ENCODE peak calls at places on chromosome 3, in seven cellular contexts. C, E, U, L, T, G and Y are unnamed samples.

GRCh38 chr3:20054549-20054987 is 14.3 kb downstream of the KAT2B start:
- DNase-seq in G (no peak), E (peak), C (no peak), L (peak), U (peak), T (peak), Y (no peak)

GRCh38 chr3:37580237-37580636 is 281.4 kb upstream of the CTDSPL start:
- DNase-seq in L (no peak), C (no peak), T (no peak), G (no peak), E (no peak), U (no peak), Y (no peak)

GRCh38 chr3:100637197-100637631 is 27.8 kb downstream of the ADGRG7 start:
- DNase-seq in L (no peak), E (no peak), U (no peak), G (no peak), T (no peak), C (no peak), Y (no peak)

GRCh38 chr3:23312866-23313265 is 109.7 kb downstream of the UBE2E2 start:
- DNase-seq in E (no peak), L (no peak), U (no peak), C (no peak), T (no peak), G (no peak), Y (no peak)

GRCh38 chr3:186960327-186960726 is 30.0 kb downstream of the ST6GAL1 start:
- DNase-seq in T (no peak), U (no peak), G (no peak), E (no peak), C (no peak), L (no peak), Y (no peak)

GRCh38 chr3:134315286-134316106 is 58.8 kb downstream of the AMOTL2 start:
- DNase-seq in L (no peak), U (no peak), G (peak), T (no peak), E (no peak), C (no peak), Y (no peak)

GRCh38 chr3:47323431-47324277 is 40.9 kb downstream of the KLHL18 start:
- DNase-seq in L (no peak), U (no peak), C (no peak), T (no peak), G (no peak), E (no peak), Y (no peak)

GRCh38 chr3:194278186-194278845 is 72.8 kb downstream of the CPN2 start:
- DNase-seq in G (no peak), T (no peak), U (no peak), E (no peak), C (no peak), L (no peak), Y (no peak)

GRCh38 chr3:43423142-43423541 is 136.8 kb downstream of the SNRK start:
- DNase-seq in U (no peak), G (no peak), T (no peak), L (no peak), C (no peak), E (no peak), Y (no peak)